ENCODE peak calls at places on chromosomes 5 and 9, in eight cellular contexts. D is Kasumi-1; A is MCF 10A; X is GM12865; T is dorsolateral prefrontal cortex; Y is CD8-positive, alpha-beta memory T cell; K is T follicular helper cell; C is T-helper 2 cell. R is an unnamed sample.
A peak's percentile ranks its signal among the peaks of the same experiment; 100 is the strongest.

GRCh38 chr5:72308853-72309191 is 11.2 kb downstream of the MRPS27 start:
- DNase-seq in A (no peak), D (no peak), T (no peak), K (no peak), Y (no peak), X (no peak), C (no peak), R (no peak)

GRCh38 chr9:76181020-76181641 is 213.1 kb downstream of the RFK start:
- DNase-seq in D (peak; percentile 35), K (no peak), A (peak; percentile 62), Y (no peak), T (no peak), X (peak; percentile 7), C (no peak), R (no peak)

GRCh38 chr5:9774472-9775079 is 144.4 kb upstream of the TAS2R1 start:
- DNase-seq in X (peak; percentile 15), Y (no peak), D (no peak), A (peak; percentile 55), C (no peak), K (no peak), T (no peak), R (peak; percentile 2)

GRCh38 chr9:133089271-133089671 is 27.5 kb downstream of the CEL start:
- DNase-seq in D (no peak), A (no peak), K (no peak), X (peak; percentile 23), T (no peak), C (no peak), Y (no peak), R (no peak)

GRCh38 chr5:122653087-122654017 is 121.5 kb upstream of the SNX2 start:
- DNase-seq in D (no peak), A (peak; percentile 33), C (no peak), Y (no peak), X (no peak), K (no peak), T (no peak), R (no peak)

GRCh38 chr5:60883229-60883628 is 39.2 kb upstream of the ELOVL7 start:
- DNase-seq in A (peak; percentile 16), Y (no peak), X (peak; percentile 13), D (peak; percentile 36), C (no peak), K (no peak), T (no peak), R (peak; percentile 27)

GRCh38 chr9:132513416-132513815 is 69.0 kb upstream of the BARHL1 start:
- DNase-seq in A (no peak), D (no peak), Y (no peak), C (no peak), T (no peak), X (no peak), K (no peak), R (no peak)

GRCh38 chr5:16712600-16712999 is 95.8 kb upstream of the RETREG1 start:
- DNase-seq in A (no peak), X (no peak), K (no peak), T (no peak), Y (no peak), D (no peak), C (no peak), R (no peak)

GRCh38 chr9:20544953-20545622 is 77.2 kb downstream of the MLLT3 start:
- DNase-seq in A (no peak), C (no peak), K (no peak), D (no peak), X (no peak), Y (no peak), T (no peak), R (no peak)

GRCh38 chr9:134053401-134053871 is 14.4 kb downstream of the BRD3 start:
- DNase-seq in A (no peak), C (no peak), X (no peak), T (no peak), Y (no peak), K (no peak), D (no peak), R (no peak)

GRCh38 chr9:90034071-90034470 is 429.3 kb downstream of the GADD45G start:
- DNase-seq in C (no peak), Y (no peak), D (no peak), A (no peak), T (no peak), X (no peak), K (no peak), R (no peak)

GRCh38 chr9:99109522-99109921 is 4.6 kb downstream of the TGFBR1 start:
- DNase-seq in D (peak; percentile 89), A (peak; percentile 65), T (no peak), X (no peak), Y (no peak), C (no peak), K (no peak), R (no peak)

GRCh38 chr5:168013546-168013945 is 277.9 kb upstream of the WWC1 start:
- DNase-seq in C (no peak), A (no peak), T (no peak), D (no peak), X (no peak), Y (no peak), K (no peak), R (no peak)

GRCh38 chr9:84153885-84154284 is 173.3 kb downstream of the RMI1 start:
- DNase-seq in C (no peak), X (no peak), D (no peak), T (no peak), A (peak; percentile 16), Y (no peak), K (no peak), R (no peak)

GRCh38 chr5:6019612-6020011 is 358.7 kb downstream of the MED10 start:
- DNase-seq in A (no peak), D (no peak), C (no peak), X (no peak), T (no peak), K (no peak), Y (no peak), R (no peak)

R was measured in A673.